ENCODE peak calls at places on chromosomes 12 and 14, in four cellular contexts. L is CD8-positive, alpha-beta T cell; S is GM23248; X is RWPE1. J is an unnamed sample.

GRCh38 chr14:73149753-73150152 is 13.4 kb downstream of the PSEN1 start:
- DNase-seq in X (no peak), L (no peak), S (no peak), J (no peak)

GRCh38 chr14:95291859-95292542 is 27.7 kb downstream of the CLMN start:
- DNase-seq in L (no peak), X (peak), S (peak), J (no peak)

GRCh38 chr12:9118161-9118560 is 2.4 kb upstream of the A2M start:
- DNase-seq in S (peak), X (no peak), L (no peak), J (no peak)

GRCh38 chr12:105342464-105342863 is 12.0 kb downstream of the C12orf75 start:
- DNase-seq in S (no peak), X (no peak), L (no peak), J (no peak)

GRCh38 chr12:107775093-107775721 is 703 bp downstream of the ASCL4 start:
- DNase-seq in X (no peak), S (peak), L (no peak), J (no peak)

GRCh38 chr12:51847830-51848727 is at the start of gene FIGNL2:
- DNase-seq in L (no peak), S (peak), X (no peak), J (no peak)

GRCh38 chr14:78501901-78502300 is 331.7 kb downstream of the NRXN3 start:
- DNase-seq in X (no peak), S (no peak), L (no peak), J (no peak)

GRCh38 chr12:123010681-123011080 is 30.2 kb downstream of the ARL6IP4 start:
- DNase-seq in L (no peak), X (no peak), S (no peak), J (no peak)

GRCh38 chr12:124233041-124233836 is 61.7 kb upstream of the RFLNA start:
- DNase-seq in X (peak), L (no peak), S (peak), J (peak)

GRCh38 chr12:116125084-116125483 is 152.4 kb downstream of the MED13L start:
- DNase-seq in X (no peak), L (no peak), S (no peak), J (no peak)

DNA sequence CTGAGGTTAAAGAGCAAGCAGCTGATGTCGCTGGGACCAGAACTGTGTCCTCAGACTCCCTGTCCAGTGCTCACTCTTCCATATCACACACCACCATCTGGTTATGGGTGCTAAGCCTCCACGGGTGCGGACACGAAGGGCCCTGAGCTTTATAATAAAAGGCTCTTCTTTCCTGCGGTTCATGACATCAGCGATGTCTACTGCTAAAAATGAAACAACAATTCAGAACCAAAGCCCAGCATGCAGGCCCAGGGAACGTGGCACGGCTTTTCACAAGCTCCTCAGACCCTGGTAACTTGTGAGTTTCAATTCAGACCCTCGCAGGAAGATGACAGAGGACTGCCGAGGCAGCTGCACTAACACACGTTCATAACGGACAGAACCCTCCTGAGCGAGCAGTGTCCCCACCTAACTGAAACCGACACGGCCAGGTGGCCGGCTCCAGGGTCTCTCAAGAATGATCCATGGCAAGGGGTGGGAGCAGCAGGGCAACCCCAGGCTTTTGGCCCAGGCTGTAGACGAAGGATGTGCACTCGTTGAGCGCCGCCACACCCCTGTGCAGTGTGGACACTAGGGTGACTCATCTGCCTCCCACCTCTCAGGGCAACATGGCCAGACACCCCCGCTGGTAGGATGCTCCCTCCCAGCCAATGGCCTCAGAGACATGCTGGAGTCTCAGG is 180.3 kb downstream of the CALM1 start:
- DNase-seq in L (no peak), X (no peak), S (no peak), J (no peak)
- H3K27ac ChIP-seq in L (no peak), X (no peak), S (no peak), J (no peak)

GRCh38 chr14:23567186-23568020 is at the start of gene AP1G2:
- DNase-seq in L (peak), S (peak), X (peak), J (no peak)

GRCh38 chr14:23568021-23568599 is 519 bp upstream of the AP1G2 start:
- DNase-seq in S (no peak), X (no peak), L (no peak), J (no peak)

GRCh38 chr14:23566112-23566781 is 1.3 kb downstream of the AP1G2 start:
- DNase-seq in X (no peak), L (no peak), S (no peak), J (no peak)

GRCh38 chr14:23565626-23566025 is 2.0 kb downstream of the AP1G2 start:
- DNase-seq in S (no peak), X (no peak), L (no peak), J (no peak)

GRCh38 chr14:23566782-23567185 is 807 bp downstream of the AP1G2 start:
- DNase-seq in S (peak), X (no peak), L (no peak), J (no peak)
- H3K27ac ChIP-seq in S (no peak), X (peak), L (peak), J (no peak)

GRCh38 chr14:64439141-64439540 is 26.2 kb upstream of the AKAP5 start:
- DNase-seq in L (no peak), X (no peak), S (no peak), J (no peak)
- H3K27ac ChIP-seq in L (no peak), X (no peak), S (peak), J (peak)

GRCh38 chr14:100147691-100148464 is 11.6 kb downstream of the DEGS2 start:
- DNase-seq in L (no peak), S (no peak), X (no peak), J (no peak)
- H3K27ac ChIP-seq in L (peak), S (no peak), X (no peak), J (peak)

GRCh38 chr12:69739287-69740191 is 879 bp downstream of the RAB3IP start:
- DNase-seq in X (peak), S (peak), L (peak), J (no peak)
- H3K27ac ChIP-seq in X (peak), S (no peak), L (peak), J (no peak)